ENCODE peak calls at places on chromosomes 4 and X, in eight cellular contexts. One of them, this sample, is unnamed.
A peak's percentile ranks its signal among the peaks of the same experiment; 100 is the strongest.

GRCh38 chrX:134469481-134469880 is 9.5 kb downstream of the HPRT1 start:
- DNase-seq in T-helper 17 cell: no peak
- DNase-seq in activated CD4-positive, alpha-beta T cell treated with anti-CD3 and anti-CD28 coated beads, Interleukin-2, amount 50 U/mL, for 1 hour: no peak
- DNase-seq in endodermal cell: no peak
- DNase-seq in aorta: no peak
- DNase-seq in SJSA1: no peak
- DNase-seq in CD4-positive, CD25-positive, alpha-beta regulatory T cell: no peak
- DNase-seq in HFF-Myc: no peak
- DNase-seq in this sample: no peak

GRCh38 chr4:47926667-47927258 is 12.4 kb upstream of the NFXL1 start:
- DNase-seq in aorta: peak; percentile 45
- DNase-seq in HFF-Myc: no peak
- DNase-seq in endodermal cell: peak; percentile 87
- DNase-seq in activated CD4-positive, alpha-beta T cell treated with anti-CD3 and anti-CD28 coated beads, Interleukin-2, amount 50 U/mL, for 1 hour: peak; percentile 41
- DNase-seq in SJSA1: no peak
- DNase-seq in T-helper 17 cell: no peak
- DNase-seq in CD4-positive, CD25-positive, alpha-beta regulatory T cell: peak; percentile 16
- DNase-seq in this sample: no peak

GRCh38 chr4:164956766-164957643 is 20.5 kb downstream of the TRIM61 start:
- DNase-seq in T-helper 17 cell: peak; percentile 39
- DNase-seq in HFF-Myc: peak; percentile 56
- DNase-seq in CD4-positive, CD25-positive, alpha-beta regulatory T cell: peak; percentile 55
- DNase-seq in endodermal cell: peak; percentile 95
- DNase-seq in SJSA1: peak; percentile 61
- DNase-seq in aorta: peak; percentile 74
- DNase-seq in activated CD4-positive, alpha-beta T cell treated with anti-CD3 and anti-CD28 coated beads, Interleukin-2, amount 50 U/mL, for 1 hour: peak; percentile 61
- DNase-seq in this sample: peak; percentile 90

GRCh38 chr4:185469539-185470154 is 1.9 kb downstream of the CCDC110 start:
- DNase-seq in CD4-positive, CD25-positive, alpha-beta regulatory T cell: no peak
- DNase-seq in SJSA1: no peak
- DNase-seq in T-helper 17 cell: no peak
- DNase-seq in activated CD4-positive, alpha-beta T cell treated with anti-CD3 and anti-CD28 coated beads, Interleukin-2, amount 50 U/mL, for 1 hour: no peak
- DNase-seq in aorta: no peak
- DNase-seq in HFF-Myc: no peak
- DNase-seq in endodermal cell: peak; percentile 44
- DNase-seq in this sample: no peak

GRCh38 chr4:7967501-7968261 is 28.0 kb upstream of the AFAP1 start:
- DNase-seq in aorta: peak; percentile 65
- DNase-seq in activated CD4-positive, alpha-beta T cell treated with anti-CD3 and anti-CD28 coated beads, Interleukin-2, amount 50 U/mL, for 1 hour: no peak
- DNase-seq in endodermal cell: no peak
- DNase-seq in CD4-positive, CD25-positive, alpha-beta regulatory T cell: no peak
- DNase-seq in HFF-Myc: no peak
- DNase-seq in SJSA1: no peak
- DNase-seq in T-helper 17 cell: no peak
- DNase-seq in this sample: no peak

GRCh38 chr4:1515763-1516162 is 109.5 kb upstream of the NKX1-1 start:
- DNase-seq in CD4-positive, CD25-positive, alpha-beta regulatory T cell: peak; percentile 0
- DNase-seq in SJSA1: no peak
- DNase-seq in T-helper 17 cell: no peak
- DNase-seq in activated CD4-positive, alpha-beta T cell treated with anti-CD3 and anti-CD28 coated beads, Interleukin-2, amount 50 U/mL, for 1 hour: no peak
- DNase-seq in endodermal cell: no peak
- DNase-seq in HFF-Myc: no peak
- DNase-seq in aorta: peak; percentile 8
- DNase-seq in this sample: peak; percentile 49

GRCh38 chr4:137274404-137274803 is 257.9 kb downstream of the PCDH18 start:
- DNase-seq in aorta: no peak
- DNase-seq in CD4-positive, CD25-positive, alpha-beta regulatory T cell: no peak
- DNase-seq in T-helper 17 cell: no peak
- DNase-seq in SJSA1: no peak
- DNase-seq in activated CD4-positive, alpha-beta T cell treated with anti-CD3 and anti-CD28 coated beads, Interleukin-2, amount 50 U/mL, for 1 hour: no peak
- DNase-seq in endodermal cell: no peak
- DNase-seq in HFF-Myc: no peak
- DNase-seq in this sample: no peak

GRCh38 chr4:185305979-185306442 is 89.7 kb downstream of the LRP2BP start:
- DNase-seq in HFF-Myc: peak; percentile 47
- DNase-seq in CD4-positive, CD25-positive, alpha-beta regulatory T cell: no peak
- DNase-seq in activated CD4-positive, alpha-beta T cell treated with anti-CD3 and anti-CD28 coated beads, Interleukin-2, amount 50 U/mL, for 1 hour: no peak
- DNase-seq in endodermal cell: peak; percentile 72
- DNase-seq in SJSA1: peak; percentile 88
- DNase-seq in T-helper 17 cell: no peak
- DNase-seq in aorta: no peak
- DNase-seq in this sample: no peak

GRCh38 chr4:89839558-89839957 is 2.6 kb upstream of the SNCA start:
- DNase-seq in activated CD4-positive, alpha-beta T cell treated with anti-CD3 and anti-CD28 coated beads, Interleukin-2, amount 50 U/mL, for 1 hour: no peak
- DNase-seq in endodermal cell: no peak
- DNase-seq in aorta: no peak
- DNase-seq in SJSA1: no peak
- DNase-seq in T-helper 17 cell: no peak
- DNase-seq in CD4-positive, CD25-positive, alpha-beta regulatory T cell: no peak
- DNase-seq in HFF-Myc: no peak
- DNase-seq in this sample: no peak

GRCh38 chr4:122010610-122011009 is 58.8 kb upstream of the TRPC3 start:
- DNase-seq in SJSA1: peak; percentile 90
- DNase-seq in T-helper 17 cell: no peak
- DNase-seq in CD4-positive, CD25-positive, alpha-beta regulatory T cell: no peak
- DNase-seq in HFF-Myc: peak; percentile 17
- DNase-seq in endodermal cell: no peak
- DNase-seq in aorta: no peak
- DNase-seq in activated CD4-positive, alpha-beta T cell treated with anti-CD3 and anti-CD28 coated beads, Interleukin-2, amount 50 U/mL, for 1 hour: no peak
- DNase-seq in this sample: no peak

This sample was measured in left lung.